ENCODE peak calls at places on chromosomes 2 and 18, in four cellular contexts. One of them, this sample, is unnamed.

GRCh38 chr2:144434865-144435264 is 85.1 kb downstream of the ZEB2 start:
- DNase-seq in GM12878: no peak
- DNase-seq in K562: no peak
- DNase-seq in HepG2: no peak
- DNase-seq in this sample: no peak

GRCh38 chr2:196205891-196206408 is 34.6 kb upstream of the STK17B start:
- DNase-seq in K562: no peak
- DNase-seq in HepG2: no peak
- DNase-seq in GM12878: no peak
- DNase-seq in this sample: no peak

GRCh38 chr2:234412726-234413125 is 84.2 kb downstream of the ARL4C start:
- DNase-seq in HepG2: no peak
- DNase-seq in GM12878: no peak
- DNase-seq in K562: no peak
- DNase-seq in this sample: peak

GRCh38 chr2:121356058-121356640 is 71.1 kb upstream of the TFCP2L1 start:
- DNase-seq in GM12878: no peak
- DNase-seq in K562: peak
- DNase-seq in HepG2: peak
- DNase-seq in this sample: peak

GRCh38 chr2:200405599-200406298 is 99.3 kb downstream of the SPATS2L start:
- DNase-seq in K562: peak
- DNase-seq in HepG2: peak
- DNase-seq in GM12878: no peak
- DNase-seq in this sample: peak

GRCh38 chr2:195313976-195314375 is 343.1 kb upstream of the SLC39A10 start:
- DNase-seq in GM12878: no peak
- DNase-seq in K562: no peak
- DNase-seq in HepG2: no peak
- DNase-seq in this sample: no peak

GRCh38 chr2:18855027-18855426 is 265.7 kb upstream of the NT5C1B start:
- DNase-seq in K562: no peak
- DNase-seq in HepG2: peak
- DNase-seq in GM12878: no peak
- DNase-seq in this sample: peak

GRCh38 chr18:42064109-42064508 is 109.1 kb downstream of the PIK3C3 start:
- DNase-seq in HepG2: no peak
- DNase-seq in K562: no peak
- DNase-seq in GM12878: no peak
- DNase-seq in this sample: no peak

GRCh38 chr2:234823877-234824376 is 127.9 kb upstream of the SH3BP4 start:
- DNase-seq in K562: no peak
- DNase-seq in GM12878: no peak
- DNase-seq in HepG2: peak
- DNase-seq in this sample: peak

GRCh38 chr2:74552914-74553811 is 579 bp downstream of the LOXL3 start:
- DNase-seq in K562: no peak
- DNase-seq in HepG2: no peak
- DNase-seq in GM12878: no peak
- DNase-seq in this sample: no peak

GRCh38 chr18:35641916-35642315 is 60.4 kb downstream of the GALNT1 start:
- DNase-seq in GM12878: no peak
- DNase-seq in K562: no peak
- DNase-seq in HepG2: no peak
- DNase-seq in this sample: no peak

GRCh38 chr2:1661891-1662605 is 82.3 kb downstream of the PXDN start:
- DNase-seq in GM12878: no peak
- DNase-seq in HepG2: no peak
- DNase-seq in K562: no peak
- DNase-seq in this sample: no peak

GRCh38 chr2:229852565-229852964 is 69.2 kb downstream of the TRIP12 start:
- DNase-seq in K562: peak
- DNase-seq in GM12878: peak
- DNase-seq in HepG2: no peak
- DNase-seq in this sample: no peak

DNA sequence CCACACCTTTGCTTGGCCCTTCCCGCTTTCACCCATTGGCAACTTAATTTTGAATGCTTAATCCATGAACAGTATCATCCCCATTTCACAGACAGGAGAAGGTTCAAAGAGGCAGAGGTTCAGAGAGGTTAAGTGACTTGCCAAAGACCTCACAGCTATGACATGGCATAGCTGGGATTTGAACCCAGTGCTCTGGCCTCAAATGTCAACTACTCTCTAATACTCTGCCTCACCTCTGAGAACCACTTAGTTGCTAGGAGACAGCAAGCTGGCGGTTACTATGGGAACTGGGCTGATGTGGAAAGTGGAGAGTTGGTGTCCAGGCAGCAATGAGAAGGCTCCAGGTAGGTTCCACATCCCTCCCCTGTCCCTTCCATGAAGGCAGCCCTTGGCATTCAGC is 15.8 kb upstream of the PRSS56 start:
- DNase-seq in K562: no peak
- DNase-seq in HepG2: no peak
- DNase-seq in GM12878: no peak
- DNase-seq in this sample: no peak
- TF ChIP-seq EP300 in K562: no peak
- TF ChIP-seq EP300 in HepG2: no peak
- TF ChIP-seq EP300 in GM12878: no peak
- TF ChIP-seq EP300 in this sample: no peak

GRCh38 chr2:28434600-28434989 is 41.9 kb downstream of the FOSL2 start:
- DNase-seq in HepG2: peak
- DNase-seq in GM12878: no peak
- DNase-seq in K562: no peak
- DNase-seq in this sample: no peak
- TF ChIP-seq CHD4 in HepG2: no peak
- TF ChIP-seq CHD4 in GM12878: no peak
- TF ChIP-seq CHD4 in K562: no peak
- TF ChIP-seq CHD4 in this sample: no peak

DNA sequence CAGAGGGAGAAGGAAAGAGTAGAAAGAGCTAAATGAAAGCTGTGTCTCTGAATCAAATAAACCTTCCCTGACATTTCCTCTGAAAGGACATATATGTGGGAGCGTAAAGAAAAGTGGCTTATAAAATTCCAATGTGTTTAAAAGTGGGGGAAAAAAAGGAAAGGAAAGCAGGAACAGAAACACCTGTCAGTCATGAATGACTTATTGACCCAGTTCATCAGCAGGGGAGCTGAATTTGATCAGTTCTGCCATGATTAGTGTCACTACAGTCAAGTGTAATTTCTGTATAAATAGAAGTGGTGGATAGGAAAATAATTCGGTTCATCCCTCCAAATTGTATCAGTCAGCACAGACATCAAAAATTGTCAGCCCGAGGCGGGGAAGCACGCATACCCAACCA is 382.5 kb downstream of the ERBB4 start:
- DNase-seq in GM12878: no peak
- DNase-seq in HepG2: no peak
- DNase-seq in K562: no peak
- DNase-seq in this sample: no peak
- TF ChIP-seq EP300 in GM12878: no peak
- TF ChIP-seq EP300 in HepG2: no peak
- TF ChIP-seq EP300 in K562: no peak
- TF ChIP-seq EP300 in this sample: no peak

GRCh38 chr2:64410673-64411072 is 43.3 kb upstream of the LGALSL start:
- DNase-seq in K562: no peak
- DNase-seq in GM12878: no peak
- DNase-seq in HepG2: peak
- DNase-seq in this sample: no peak
- TF ChIP-seq CHD4 in K562: no peak
- TF ChIP-seq CHD4 in GM12878: no peak
- TF ChIP-seq CHD4 in HepG2: no peak
- TF ChIP-seq CHD4 in this sample: no peak

This sample was measured in A549.